ENCODE peak calls at places on chromosome 20, in four cellular contexts. J is progenitor cell of endocrine pancreas, X is ACHN, M is endothelial cell. C is an unnamed sample.

GRCh38 chr20:34088305-34088870 is 23.7 kb downstream of the EIF2S2 start:
- DNase-seq in J (no peak), X (no peak), M (no peak), C (no peak)

GRCh38 chr20:54199721-54200176 is 8.1 kb upstream of the PFDN4 start:
- DNase-seq in J (peak), X (peak), M (peak), C (peak)

GRCh38 chr20:15618912-15619311 is 954.3 kb downstream of the KIF16B start:
- DNase-seq in J (no peak), X (no peak), M (no peak), C (no peak)

GRCh38 chr20:63946986-63947637 is 9.1 kb downstream of the UCKL1 start:
- DNase-seq in J (no peak), X (no peak), M (no peak), C (no peak)

GRCh38 chr20:61520761-61521460 is 268.9 kb downstream of the CDH4 start:
- DNase-seq in J (no peak), X (peak), M (no peak), C (peak)

GRCh38 chr20:9646375-9646774 is 132.0 kb downstream of the LAMP5 start:
- DNase-seq in J (no peak), X (no peak), M (no peak), C (no peak)

GRCh38 chr20:23492292-23492691 is 1.4 kb downstream of the CST8 start:
- DNase-seq in J (no peak), X (no peak), M (no peak), C (no peak)

GRCh38 chr20:3804254-3804751 is 8.2 kb downstream of the CDC25B start:
- DNase-seq in J (no peak), X (no peak), M (no peak), C (no peak)

GRCh38 chr20:25654487-25654886 is 30.7 kb upstream of the NANP start:
- DNase-seq in J (no peak), X (no peak), M (no peak), C (no peak)

GRCh38 chr20:56731041-56731440 is 101.9 kb downstream of the TFAP2C start:
- DNase-seq in J (no peak), X (no peak), M (no peak), C (no peak)

GRCh38 chr20:48332555-48332954 is 495.2 kb downstream of the PREX1 start:
- DNase-seq in J (no peak), X (no peak), M (no peak), C (no peak)

GRCh38 chr20:44033873-44034272 is 119.2 kb downstream of the TOX2 start:
- DNase-seq in J (no peak), X (no peak), M (no peak), C (no peak)

GRCh38 chr20:4171538-4172116 is 156.3 kb upstream of the RNF24 start:
- DNase-seq in J (no peak), X (no peak), M (no peak), C (no peak)

GRCh38 chr20:57601211-57601570 is 19.0 kb downstream of the ZBP1 start:
- DNase-seq in J (no peak), X (no peak), M (no peak), C (no peak)

GRCh38 chr20:434221-434620 is 26.1 kb downstream of the RBCK1 start:
- DNase-seq in J (no peak), X (no peak), M (no peak), C (no peak)

GRCh38 chr20:2967841-2968240 is 75.6 kb upstream of the GNRH2 start:
- DNase-seq in J (no peak), X (no peak), M (no peak), C (no peak)

GRCh38 chr20:719816-720215 is 44.2 kb upstream of the SCRT2 start:
- DNase-seq in J (no peak), X (no peak), M (no peak), C (no peak)

GRCh38 chr20:41170386-41171105 is 33.2 kb downstream of the PLCG1 start:
- DNase-seq in J (no peak), X (no peak), M (no peak), C (no peak)

GRCh38 chr20:740162-740561 is 28.1 kb downstream of the SLC52A3 start:
- DNase-seq in J (no peak), X (no peak), M (no peak), C (no peak)